ENCODE peak calls at places on chromosomes 11 and 22, in seven cellular contexts. U is A549, H is heart right ventricle, B is Panc1, W is dorsolateral prefrontal cortex, I is lower leg skin, R is lower lobe of right lung. G is an unnamed sample.

GRCh38 chr11:35919244-35919643 is 24.6 kb upstream of the LDLRAD3 start:
- DNase-seq in R (no peak), B (no peak), I (no peak), H (no peak), U (no peak), W (no peak), G (no peak)

GRCh38 chr22:32796865-32797573 is 4.5 kb upstream of the TIMP3 start:
- DNase-seq in U (peak), R (peak), H (peak), I (peak), W (peak), B (peak), G (peak)

GRCh38 chr11:28606930-28607329 is 498.7 kb downstream of the METTL15 start:
- DNase-seq in U (no peak), I (no peak), W (no peak), H (no peak), R (no peak), B (no peak), G (no peak)

GRCh38 chr11:35629914-35630313 is 11.7 kb downstream of the FJX1 start:
- DNase-seq in H (no peak), U (peak), R (no peak), B (peak), W (no peak), I (no peak), G (no peak)

GRCh38 chr11:20250644-20251247 is 90.5 kb upstream of the DBX1 start:
- DNase-seq in H (no peak), U (no peak), B (no peak), W (no peak), R (no peak), I (no peak), G (no peak)

GRCh38 chr11:117945047-117945820 is 16.0 kb upstream of the TMPRSS13 start:
- DNase-seq in W (no peak), B (no peak), H (no peak), U (no peak), I (no peak), R (no peak), G (no peak)

GRCh38 chr11:75351541-75352416 is at the start of gene ARRB1:
- DNase-seq in R (peak), H (peak), B (no peak), W (no peak), U (peak), I (peak), G (no peak)

GRCh38 chr11:66559862-66560676 is 8.3 kb downstream of the CTSF start:
- DNase-seq in B (no peak), H (no peak), W (no peak), R (no peak), I (no peak), U (no peak), G (no peak)

GRCh38 chr22:43014062-43014875 is 680 bp downstream of the PACSIN2 start:
- DNase-seq in B (no peak), H (peak), I (peak), U (no peak), R (peak), W (no peak), G (no peak)

GRCh38 chr11:118002541-118003019 is 16.4 kb downstream of the IL10RA start:
- DNase-seq in B (no peak), H (peak), I (peak), W (no peak), U (no peak), R (peak), G (no peak)

GRCh38 chr11:76162336-76163288 is 43.7 kb downstream of the WNT11 start:
- DNase-seq in U (no peak), W (no peak), H (no peak), R (peak), B (no peak), I (no peak), G (no peak)

GRCh38 chr11:16607675-16608644 is 130.5 kb upstream of the C11orf58 start:
- DNase-seq in B (no peak), U (no peak), H (peak), I (peak), R (peak), W (no peak), G (no peak)

GRCh38 chr11:14554959-14555358 is 34.8 kb upstream of the PSMA1 start:
- DNase-seq in U (no peak), B (no peak), R (no peak), I (no peak), W (no peak), H (peak), G (no peak)

GRCh38 chr11:74147199-74147929 is 23.4 kb downstream of the C2CD3 start:
- DNase-seq in H (no peak), R (no peak), B (no peak), W (no peak), I (no peak), U (no peak), G (no peak)

GRCh38 chr11:44611687-44612437 is 46.4 kb downstream of the CD82 start:
- DNase-seq in I (no peak), B (no peak), W (no peak), U (no peak), H (peak), R (no peak), G (peak)

GRCh38 chr11:99911116-99911515 is 776.0 kb upstream of the ARHGAP42 start:
- DNase-seq in I (no peak), U (no peak), B (no peak), H (no peak), R (no peak), W (no peak), G (no peak)

GRCh38 chr11:103683581-103683980 is 352.9 kb upstream of the DDI1 start:
- DNase-seq in B (no peak), H (no peak), U (no peak), R (no peak), I (no peak), W (no peak), G (no peak)

GRCh38 chr11:117232022-117232878 is at the start of the genes PCSK7 and RNF214:
- DNase-seq in R (peak), U (peak), B (peak), H (peak), W (peak), I (peak), G (no peak)

GRCh38 chr11:35746356-35747153 is 84.0 kb downstream of the TRIM44 start:
- DNase-seq in H (no peak), W (no peak), I (no peak), U (no peak), R (no peak), B (no peak), G (peak)

GRCh38 chr11:23961503-23962338 is 535.1 kb upstream of the LUZP2 start:
- DNase-seq in W (no peak), U (no peak), R (no peak), I (no peak), B (no peak), H (no peak), G (no peak)

GRCh38 chr22:22556995-22557925 is 1.8 kb downstream of the PRAME start:
- DNase-seq in I (no peak), H (no peak), B (no peak), R (no peak), U (peak), W (no peak), G (no peak)

GRCh38 chr11:42524534-42525227 is 787.1 kb upstream of the API5 start:
- DNase-seq in R (no peak), I (no peak), W (peak), B (peak), H (peak), U (no peak), G (peak)

GRCh38 chr22:20571078-20571503 is 63.7 kb downstream of the MED15 start:
- DNase-seq in W (no peak), U (no peak), B (no peak), I (no peak), R (no peak), H (no peak), G (no peak)

GRCh38 chr11:65862191-65862735 is 2.0 kb downstream of the MUS81 start:
- DNase-seq in B (no peak), R (peak), I (no peak), W (no peak), H (peak), U (no peak), G (no peak)

GRCh38 chr11:117953029-117953671 is 23.9 kb upstream of the TMPRSS13 start:
- DNase-seq in R (no peak), W (no peak), B (no peak), H (no peak), U (no peak), I (no peak), G (no peak)

GRCh38 chr11:102946237-102946636 is 9.3 kb downstream of the MMP13 start:
- DNase-seq in H (no peak), R (no peak), B (no peak), U (no peak), W (no peak), I (no peak), G (no peak)

GRCh38 chr22:32949719-32950118 is 108.5 kb downstream of the SYN3 start:
- DNase-seq in U (no peak), W (no peak), R (no peak), I (no peak), H (no peak), B (no peak), G (no peak)

GRCh38 chr11:772429-773390 is 4.6 kb downstream of the GATD1 start:
- DNase-seq in W (peak), B (no peak), R (peak), U (no peak), I (peak), H (no peak), G (no peak)

GRCh38 chr22:46068176-46068907 is 82.0 kb upstream of the PPARA start:
- DNase-seq in B (no peak), R (no peak), H (no peak), W (no peak), U (no peak), I (no peak), G (no peak)

GRCh38 chr22:46067159-46068111 is 82.9 kb upstream of the PPARA start:
- DNase-seq in B (no peak), W (peak), R (peak), U (no peak), I (peak), H (no peak), G (no peak)

GRCh38 chr22:46069518-46070214 is 80.7 kb upstream of the PPARA start:
- DNase-seq in I (peak), B (peak), U (no peak), H (peak), R (peak), W (peak), G (no peak)

GRCh38 chr22:46070215-46070721 is 80.1 kb upstream of the PPARA start:
- DNase-seq in I (peak), R (peak), B (no peak), H (peak), U (no peak), W (peak), G (no peak)

DNA sequence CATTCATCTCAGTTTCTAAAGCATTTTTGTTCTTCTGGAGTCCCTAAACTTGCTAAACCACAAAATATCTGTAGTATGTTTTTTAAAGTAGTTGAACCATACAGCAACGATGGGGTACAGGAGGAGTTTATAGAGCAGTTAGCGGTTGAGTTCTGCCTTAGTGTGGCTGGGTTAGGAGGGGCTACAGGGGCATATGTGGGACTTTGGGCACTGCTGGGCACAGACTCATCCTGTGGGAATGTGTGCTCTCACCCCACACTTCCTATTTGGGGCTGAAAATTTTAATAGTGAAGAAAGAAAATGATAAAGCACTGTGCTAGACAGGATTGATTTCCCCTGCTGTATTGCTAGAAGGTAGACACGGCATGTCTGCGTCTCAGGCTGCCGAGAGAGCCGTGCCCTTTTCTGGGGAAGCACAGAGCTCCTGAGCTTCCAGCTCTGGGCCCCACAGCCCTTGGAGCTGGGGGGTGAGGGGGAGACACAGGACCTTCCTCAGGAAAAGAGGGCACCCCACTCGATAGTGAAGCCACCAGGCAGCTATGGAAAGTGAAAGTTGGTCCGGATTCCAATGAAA is 81.3 kb upstream of the PPARA start:
- DNase-seq in H (no peak), U (no peak), I (peak), W (peak), R (peak), B (no peak), G (no peak)
- H3K4me3 ChIP-seq in H (peak), U (peak), I (no peak), W (peak), R (peak), B (peak), G (peak)

DNA sequence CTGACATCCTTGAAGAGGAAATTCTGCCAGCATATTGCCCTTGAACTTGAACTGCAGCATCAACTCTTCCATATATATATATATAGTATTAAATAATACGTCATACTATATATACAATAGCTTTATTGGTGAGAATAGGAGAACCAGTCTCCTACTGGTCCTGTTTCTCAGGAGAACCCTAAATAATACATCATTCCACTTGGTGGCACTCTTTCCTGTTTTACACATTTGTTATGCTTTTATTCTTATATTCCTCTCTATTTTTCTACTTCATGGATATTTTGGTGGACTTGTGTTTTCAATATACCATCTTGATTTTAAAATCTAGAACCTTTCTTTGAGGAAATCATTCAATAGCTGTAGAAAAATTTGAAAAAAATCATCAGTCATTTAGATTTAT is 193.3 kb downstream of the TRPC6 start:
- DNase-seq in U (no peak), H (no peak), I (no peak), R (no peak), W (no peak), B (no peak), G (no peak)
- TF ChIP-seq CTCF in U (peak), H (no peak), I (no peak), R (no peak), W (no peak), B (peak), G (no peak)

GRCh38 chr22:37281646-37282384 is 493 bp upstream of the CYTH4 start:
- DNase-seq in R (no peak), W (no peak), H (no peak), I (no peak), B (no peak), U (no peak), G (no peak)
- H3K4me3 ChIP-seq in R (peak), W (peak), H (peak), I (no peak), B (no peak), U (no peak), G (peak)

GRCh38 chr22:24107668-24108067 is 73.6 kb upstream of the SUSD2 start:
- DNase-seq in W (peak), U (no peak), B (no peak), R (peak), H (peak), I (peak), G (no peak)
- TF ChIP-seq CTCF in W (no peak), U (no peak), B (no peak), R (no peak), H (peak), I (no peak), G (no peak)

GRCh38 chr11:64319421-64319761 is 1.5 kb downstream of the PRDX5 start:
- DNase-seq in I (no peak), R (peak), W (no peak), B (no peak), U (no peak), H (no peak), G (no peak)
- H3K4me3 ChIP-seq in I (no peak), R (peak), W (peak), B (peak), U (peak), H (peak), G (peak)

GRCh38 chr22:46606886-46607285 is 13.3 kb upstream of the GRAMD4 start:
- DNase-seq in I (no peak), R (no peak), U (no peak), B (no peak), W (no peak), H (no peak), G (no peak)

GRCh38 chr22:46605117-46605516 is 15.1 kb upstream of the GRAMD4 start:
- DNase-seq in B (no peak), H (no peak), I (no peak), U (no peak), R (no peak), W (no peak), G (no peak)

GRCh38 chr22:46609724-46610161 is 10.4 kb upstream of the GRAMD4 start:
- DNase-seq in B (no peak), U (no peak), I (no peak), R (no peak), W (no peak), H (no peak), G (no peak)

GRCh38 chr22:46609175-46609690 is 11.0 kb upstream of the GRAMD4 start:
- DNase-seq in I (no peak), B (no peak), U (no peak), H (no peak), R (peak), W (no peak), G (no peak)

DNA sequence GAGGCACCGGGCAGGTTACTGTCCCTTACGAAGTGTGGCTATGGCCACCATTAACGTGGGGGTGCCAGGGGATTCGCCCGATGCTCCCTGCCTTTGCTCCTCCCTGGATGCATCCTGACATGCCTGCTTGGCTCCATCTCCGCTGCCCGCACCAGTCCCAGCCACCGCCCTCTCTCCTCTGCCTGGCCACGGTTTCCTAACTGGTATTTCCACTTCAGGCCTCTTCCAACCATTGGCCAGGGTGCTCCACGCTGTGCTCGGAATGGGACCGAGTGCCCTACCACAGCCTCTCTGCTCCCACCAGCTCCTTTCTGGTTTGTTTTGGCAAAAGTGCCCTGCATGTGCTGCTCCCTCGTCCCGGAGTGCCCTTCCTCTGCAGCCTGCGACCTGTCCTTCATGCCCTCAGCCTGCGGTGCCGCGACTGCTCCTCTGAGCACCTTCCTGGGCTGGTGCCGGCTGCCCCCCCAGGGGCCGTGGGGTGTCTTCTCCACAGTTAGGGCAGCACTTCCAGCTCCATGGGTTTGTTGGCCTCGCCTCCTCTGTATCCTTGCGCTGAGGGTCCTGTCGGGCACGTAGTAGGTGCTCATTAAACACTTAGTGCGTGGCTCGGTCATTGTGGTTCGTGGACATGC is 12.6 kb upstream of the GRAMD4 start:
- DNase-seq in B (no peak), U (no peak), I (no peak), H (no peak), W (no peak), R (peak), G (no peak)
- TF ChIP-seq CTCF in B (no peak), U (no peak), I (no peak), H (no peak), W (no peak), R (no peak), G (no peak)

GRCh38 chr22:39021552-39022250 is 774 bp downstream of the APOBEC3D start:
- DNase-seq in H (no peak), R (peak), I (no peak), U (no peak), W (no peak), B (no peak), G (no peak)
- H3K4me3 ChIP-seq in H (peak), R (peak), I (peak), U (no peak), W (peak), B (peak), G (peak)

DNA sequence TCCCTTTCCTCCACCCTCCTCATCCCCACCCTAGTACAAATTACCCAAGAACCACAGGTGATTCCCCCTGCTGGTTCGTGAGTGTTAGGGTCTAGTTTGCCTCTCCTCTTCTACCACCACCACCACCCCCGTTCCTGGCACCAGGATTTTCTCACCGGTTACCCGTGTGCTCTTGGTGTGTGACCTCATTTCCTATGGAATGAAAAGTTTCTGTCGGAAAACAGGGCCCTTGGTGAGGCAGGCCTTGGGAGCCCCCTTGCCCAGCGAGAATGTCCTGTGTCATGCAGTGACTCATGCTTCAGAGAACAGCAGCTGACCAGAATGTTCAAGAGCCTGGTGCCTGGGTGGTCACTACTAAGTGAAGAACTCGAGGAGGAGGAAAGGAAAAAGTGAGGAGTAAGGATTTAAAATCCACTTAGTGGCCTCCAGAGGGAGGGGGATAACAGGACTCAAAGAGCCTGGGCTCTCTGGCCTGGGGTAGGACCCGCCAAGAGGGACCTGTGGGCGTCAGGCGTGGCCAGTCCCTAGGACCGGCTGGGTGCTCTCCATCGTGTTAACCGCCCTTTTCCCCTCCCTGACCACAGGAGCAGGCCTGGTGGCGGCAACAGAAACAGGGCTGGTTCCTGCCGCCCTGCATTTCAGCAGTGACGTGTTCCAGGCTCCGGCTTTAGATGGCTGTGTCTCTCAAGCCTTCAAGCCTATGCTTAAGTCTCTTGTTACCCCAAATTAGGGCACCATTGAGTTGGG is 30.2 kb downstream of the C22orf31 start:
- DNase-seq in B (peak), H (peak), I (no peak), R (peak), U (peak), W (no peak), G (no peak)
- TF ChIP-seq CTCF in B (no peak), H (no peak), I (no peak), R (no peak), U (no peak), W (no peak), G (no peak)

G was measured in GM12864.